ENCODE peak calls at places on chromosomes 2 and 18, in six cellular contexts. D, E, F, T, J and A are unnamed samples.

GRCh38 chr2:127577503-127577902 is 42.0 kb downstream of the MYO7B start:
- DNase-seq in F (no peak), D (no peak), T (no peak), E (no peak), J (no peak), A (no peak)

GRCh38 chr18:8976606-8977005 is 125.9 kb upstream of the NDUFV2 start:
- DNase-seq in T (no peak), J (no peak), F (no peak), E (no peak), D (no peak), A (no peak)

GRCh38 chr2:15675456-15676195 is 84.0 kb downstream of the DDX1 start:
- DNase-seq in D (peak; percentile 26), T (peak; percentile 77), E (no peak), J (no peak), F (no peak), A (peak; percentile 87)

GRCh38 chr2:30234180-30234971 is 3.0 kb downstream of the LBH start:
- DNase-seq in D (peak; percentile 65), J (no peak), E (peak; percentile 47), T (peak; percentile 95), F (peak; percentile 30), A (peak; percentile 94)

GRCh38 chr18:13500891-13501887 is 225.2 kb downstream of the FAM210A start:
- DNase-seq in J (no peak), F (no peak), T (peak; percentile 85), D (peak; percentile 63), E (peak; percentile 50), A (peak; percentile 51)

GRCh38 chr2:35783723-35784122 is 571.9 kb upstream of the CRIM1 start:
- DNase-seq in D (no peak), E (no peak), F (no peak), T (no peak), J (no peak), A (peak; percentile 40)

GRCh38 chr2:74658516-74658915 is 4.5 kb downstream of the SEMA4F start:
- DNase-seq in J (no peak), D (peak; percentile 39), E (no peak), T (no peak), F (no peak), A (no peak)

GRCh38 chr2:107669335-107669734 is 157.4 kb upstream of the RGPD4 start:
- DNase-seq in F (no peak), D (peak; percentile 65), T (no peak), J (no peak), E (no peak), A (peak; percentile 30)

GRCh38 chr2:42844901-42845685 is 52.7 kb upstream of the HAAO start:
- DNase-seq in J (no peak), F (peak; percentile 12), E (no peak), T (no peak), D (peak; percentile 19), A (peak; percentile 58)

GRCh38 chr2:12797815-12798214 is 81.1 kb downstream of the TRIB2 start:
- DNase-seq in T (peak; percentile 44), D (peak; percentile 93), J (no peak), E (no peak), F (no peak), A (peak; percentile 52)

GRCh38 chr2:44168684-44169154 is at the start of gene PPM1B:
- DNase-seq in J (peak; percentile 99), F (no peak), E (peak; percentile 99), D (no peak), T (no peak), A (no peak)

GRCh38 chr2:72027426-72028161 is 120.1 kb downstream of the CYP26B1 start:
- DNase-seq in J (no peak), D (no peak), F (no peak), E (no peak), T (no peak), A (peak; percentile 85)

GRCh38 chr2:172340394-172340793 is 87.0 kb upstream of the ITGA6 start:
- DNase-seq in J (no peak), T (no peak), D (no peak), E (no peak), F (no peak), A (no peak)

GRCh38 chr18:35076556-35076955 is 35.3 kb downstream of the MAPRE2 start:
- DNase-seq in J (no peak), F (no peak), D (peak; percentile 90), E (no peak), T (peak; percentile 38), A (peak; percentile 37)

GRCh38 chr2:119216994-119217393 is 6.6 kb upstream of the STEAP3 start:
- DNase-seq in D (no peak), E (no peak), T (no peak), F (no peak), J (peak; percentile 31), A (peak; percentile 17)

GRCh38 chr2:44805391-44805790 is 136.1 kb upstream of the SIX3 start:
- DNase-seq in D (no peak), T (no peak), E (no peak), F (no peak), J (no peak), A (no peak)

GRCh38 chr2:95056461-95057459 is 31.3 kb downstream of the MAL start:
- DNase-seq in E (no peak), J (no peak), D (no peak), T (no peak), F (no peak), A (no peak)

GRCh38 chr18:2082676-2083075 is 488.6 kb downstream of the METTL4 start:
- DNase-seq in T (no peak), F (no peak), J (no peak), D (no peak), E (no peak), A (no peak)

GRCh38 chr2:43391877-43392214 is 165.4 kb upstream of the ZFP36L2 start:
- DNase-seq in T (no peak), E (no peak), D (peak; percentile 67), F (no peak), J (no peak), A (no peak)

GRCh38 chr18:48446582-48447225 is 37.5 kb upstream of the ZBTB7C start:
- DNase-seq in D (peak; percentile 80), T (no peak), F (peak; percentile 85), J (peak; percentile 90), E (peak; percentile 88), A (peak; percentile 81)

GRCh38 chr2:214127178-214127970 is 283.5 kb upstream of the VWC2L start:
- DNase-seq in E (peak; percentile 46), F (peak; percentile 21), J (no peak), T (no peak), D (peak; percentile 41), A (peak; percentile 89)

GRCh38 chr2:12197133-12197532 is 450.7 kb downstream of the LPIN1 start:
- DNase-seq in J (no peak), D (no peak), F (no peak), T (no peak), E (no peak), A (no peak)

GRCh38 chr2:66565291-66565690 is 130.4 kb downstream of the MEIS1 start:
- DNase-seq in D (no peak), T (no peak), F (no peak), E (no peak), J (no peak), A (no peak)

GRCh38 chr2:118669639-118670038 is 177.8 kb downstream of the EN1 start:
- DNase-seq in F (no peak), T (no peak), D (no peak), E (no peak), J (no peak), A (no peak)

GRCh38 chr2:64049633-64050220 is 30.5 kb upstream of the VPS54 start:
- DNase-seq in T (no peak), F (peak; percentile 16), J (peak; percentile 48), D (peak; percentile 83), E (peak; percentile 28), A (peak; percentile 78)

GRCh38 chr18:49560277-49561126 is 1.4 kb upstream of the LIPG start:
- DNase-seq in E (peak; percentile 27), T (no peak), F (no peak), J (no peak), D (no peak), A (peak; percentile 43)

GRCh38 chr18:49561377-49562193 is at the start of gene LIPG:
- DNase-seq in F (no peak), D (peak; percentile 97), T (peak; percentile 82), E (peak; percentile 25), J (peak; percentile 58), A (peak; percentile 97)

GRCh38 chr18:49563130-49563540 is 1.3 kb downstream of the LIPG start:
- DNase-seq in T (no peak), E (no peak), J (no peak), D (no peak), F (no peak), A (peak; percentile 93)

GRCh38 chr18:49562481-49563129 is 748 bp downstream of the LIPG start:
- DNase-seq in F (no peak), D (no peak), T (no peak), J (no peak), E (peak; percentile 25), A (peak; percentile 62)

GRCh38 chr18:49561127-49561376 is 805 bp upstream of the LIPG start:
- DNase-seq in D (no peak), J (no peak), F (no peak), E (no peak), T (no peak), A (no peak)
- H3K4me3 ChIP-seq in D (peak overlapping the region; percentile 86), J (peak overlapping the region; percentile 49), F (peak overlapping the region; percentile 11), E (peak overlapping the region; percentile 57), T (peak overlapping the region; percentile 67), A (peak overlapping the region; percentile 49)

GRCh38 chr2:204026294-204026693 is 89.7 kb downstream of the ICOS start:
- DNase-seq in D (no peak), E (no peak), J (no peak), T (no peak), F (no peak), A (no peak)
- H3K4me3 ChIP-seq in D (no peak overlapping the region), E (no peak overlapping the region), J (no peak overlapping the region), T (no peak overlapping the region), F (no peak overlapping the region), A (no peak overlapping the region)

GRCh38 chr2:143949121-143949848 is 570.6 kb downstream of the ZEB2 start:
- DNase-seq in F (no peak), T (no peak), D (peak; percentile 18), J (no peak), E (no peak), A (no peak)

GRCh38 chr2:143953386-143953785 is 566.5 kb downstream of the ZEB2 start:
- DNase-seq in E (no peak), J (no peak), D (no peak), F (no peak), T (no peak), A (no peak)

GRCh38 chr2:143954208-143954607 is 565.7 kb downstream of the ZEB2 start:
- DNase-seq in F (no peak), T (no peak), E (no peak), J (no peak), D (peak; percentile 35), A (no peak)

GRCh38 chr2:143948710-143949109 is 571.2 kb downstream of the ZEB2 start:
- DNase-seq in J (no peak), E (no peak), D (no peak), T (no peak), F (no peak), A (peak; percentile 29)

DNA sequence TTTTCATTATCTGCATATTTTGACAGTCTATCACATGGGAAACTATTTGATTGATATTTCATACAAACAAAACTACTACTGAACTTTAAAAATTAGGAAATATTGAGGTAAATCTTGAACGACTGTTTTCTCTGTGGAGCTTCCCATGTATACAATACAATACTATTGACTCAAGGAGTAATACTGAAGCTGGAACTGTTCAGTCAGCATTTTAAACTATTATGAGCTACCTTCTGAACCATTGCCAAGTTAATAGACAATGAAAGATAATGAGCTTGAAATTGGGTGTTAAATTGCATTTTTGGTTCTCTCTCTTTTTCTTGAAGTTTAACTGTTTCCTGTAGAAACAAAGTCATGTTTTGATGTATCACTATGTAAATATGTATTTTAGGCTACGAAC is 569.2 kb downstream of the ZEB2 start:
- DNase-seq in T (no peak), J (no peak), D (no peak), E (no peak), F (no peak), A (no peak)
- H3K4me3 ChIP-seq in T (no peak overlapping the region), J (no peak overlapping the region), D (no peak overlapping the region), E (no peak overlapping the region), F (no peak overlapping the region), A (no peak overlapping the region)

GRCh38 chr2:232421189-232421785 is 14.6 kb downstream of the ALPG start:
- DNase-seq in T (no peak), F (no peak), J (peak; percentile 56), E (no peak), D (no peak), A (no peak)
- H3K4me3 ChIP-seq in T (no peak overlapping the region), F (no peak overlapping the region), J (peak overlapping the region; percentile 40), E (no peak overlapping the region), D (no peak overlapping the region), A (no peak overlapping the region)